ENCODE peak calls at places on chromosome 1, in five cellular contexts. V is mammary epithelial cell; C is CD8-positive, alpha-beta memory T cell; W is H7; H is left ventricle myocardium inferior. Q is an unnamed sample. For H3K27me3 and H3K36me3, the result is how much of the 10 kb centered on the place peaks cover.

GRCh38 chr1:170145691-170146676 is at the start of gene NTMT2:
- DNase-seq in V (peak), C (no peak), W (peak), H (peak), Q (no peak)

GRCh38 chr1:184536246-184536985 is 149.6 kb downstream of the C1orf21 start:
- DNase-seq in V (no peak), C (no peak), W (no peak), H (no peak), Q (no peak)

GRCh38 chr1:96660503-96660902 is 61.1 kb upstream of the PTBP2 start:
- DNase-seq in V (peak), C (no peak), W (no peak), H (no peak), Q (no peak)

GRCh38 chr1:59034925-59035324 is 251.1 kb upstream of the JUN start:
- DNase-seq in V (no peak), C (no peak), W (no peak), H (no peak), Q (no peak)

GRCh38 chr1:52880226-52880625 is 37.7 kb downstream of the ZYG11A start:
- DNase-seq in V (no peak), C (no peak), W (no peak), H (no peak), Q (no peak)

GRCh38 chr1:61639218-61639617 is 85.7 kb downstream of the TM2D1 start:
- DNase-seq in V (no peak), C (no peak), W (no peak), H (no peak), Q (no peak)

GRCh38 chr1:232307299-232307698 is 322.6 kb downstream of the SIPA1L2 start:
- DNase-seq in V (no peak), C (no peak), W (no peak), H (no peak), Q (no peak)

GRCh38 chr1:200369706-200370105 is 40.1 kb downstream of the ZNF281 start:
- DNase-seq in V (no peak), C (no peak), W (no peak), H (no peak), Q (no peak)

GRCh38 chr1:227058321-227058751 is 118.2 kb downstream of the COQ8A start:
- DNase-seq in V (peak), C (no peak), W (no peak), H (no peak), Q (no peak)

GRCh38 chr1:64932962-64933295 is 33.4 kb downstream of the JAK1 start:
- DNase-seq in V (no peak), C (no peak), W (no peak), H (no peak), Q (no peak)

GRCh38 chr1:15172405-15173259 is 19.1 kb downstream of the TMEM51 start:
- DNase-seq in V (peak), C (no peak), W (no peak), H (no peak), Q (no peak)

GRCh38 chr1:92087542-92087941 is 7.4 kb downstream of the BTBD8 start:
- DNase-seq in V (no peak), C (no peak), W (no peak), H (no peak), Q (no peak)

GRCh38 chr1:2195785-2196184 is 1.2 kb upstream of the FAAP20 start:
- DNase-seq in V (no peak), C (no peak), W (no peak), H (no peak), Q (no peak)

GRCh38 chr1:227987181-227987580 is 19.6 kb upstream of the WNT3A start:
- DNase-seq in V (no peak), C (no peak), W (no peak), H (no peak), Q (no peak)

GRCh38 chr1:166164995-166165660 is 1.7 kb downstream of the FAM78B start:
- DNase-seq in V (peak), C (no peak), W (peak), H (peak), Q (peak)

GRCh38 chr1:43367026-43367903 is 546 bp downstream of the ELOVL1 start:
- DNase-seq in V (peak), C (no peak), W (peak), H (peak), Q (peak)

GRCh38 chr1:182281541-182281940 is 110.0 kb downstream of the GLUL start:
- DNase-seq in V (no peak), C (no peak), W (no peak), H (peak), Q (no peak)

GRCh38 chr1:36888811-36889477 is 145.4 kb downstream of the GRIK3 start:
- DNase-seq in V (no peak), C (no peak), W (peak), H (no peak), Q (no peak)

GRCh38 chr1:3625151-3625907 is 514 bp downstream of the TPRG1L start:
- DNase-seq in V (peak), C (no peak), W (peak), H (no peak), Q (peak)

GRCh38 chr1:67061266-67061665 is 7.3 kb upstream of the SLC35D1 start:
- DNase-seq in V (no peak), C (no peak), W (no peak), H (no peak), Q (no peak)

GRCh38 chr1:103348136-103348535 is 177.4 kb upstream of the RNPC3 start:
- DNase-seq in V (no peak), C (no peak), W (no peak), H (no peak), Q (no peak)

GRCh38 chr1:246773213-246773641 is 49.0 kb downstream of the SCCPDH start:
- DNase-seq in V (no peak), C (no peak), W (no peak), H (no peak), Q (peak)

GRCh38 chr1:97826820-97827219 is 94.0 kb downstream of the DPYD start:
- DNase-seq in V (no peak), C (no peak), W (no peak), H (no peak), Q (no peak)

GRCh38 chr1:247441621-247442020 is 16.3 kb downstream of the OR2B11 start:
- DNase-seq in V (no peak), C (no peak), W (no peak), H (no peak), Q (no peak)

GRCh38 chr1:32891630-32892029 is 5.3 kb downstream of the HPCA start:
- DNase-seq in V (no peak), C (no peak), W (no peak), H (no peak), Q (no peak)

GRCh38 chr1:35452086-35452485 is 105.1 kb downstream of the KIAA0319L start:
- DNase-seq in V (no peak), C (no peak), W (no peak), H (peak), Q (no peak)

DNA sequence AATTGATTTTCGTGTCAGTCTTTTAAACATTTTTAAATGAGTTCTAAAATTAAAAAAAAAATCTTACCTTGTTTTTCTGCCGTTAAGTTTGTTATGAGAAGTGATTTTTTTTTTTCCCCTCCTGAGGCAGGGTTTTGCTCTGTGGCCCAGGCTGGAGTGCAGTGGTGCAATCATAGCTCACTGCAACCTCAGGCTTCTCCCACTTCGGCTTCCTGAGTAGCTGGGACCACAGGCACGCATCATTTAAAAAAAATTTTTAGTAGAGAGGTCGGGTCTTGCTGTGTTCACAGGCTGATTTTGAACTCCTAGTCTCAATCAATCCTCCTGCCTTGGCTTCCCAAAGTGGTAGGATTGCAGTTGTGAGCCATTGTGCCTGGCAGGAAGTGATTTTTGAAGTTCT is 41.1 kb downstream of the MTR start:
- DNase-seq in V (no peak), C (no peak), W (no peak), H (no peak), Q (no peak)
- H3K27me3 ChIP-seq in V (under half), C (under half), W (under half), H (under half), Q (under half)

GRCh38 chr1:54808443-54809207 is 7.5 kb upstream of the TTC22 start:
- DNase-seq in V (no peak), C (no peak), W (peak), H (no peak), Q (no peak)
- H3K4me3 ChIP-seq in V (no peak), C (no peak), W (no peak), H (no peak), Q (no peak)

DNA sequence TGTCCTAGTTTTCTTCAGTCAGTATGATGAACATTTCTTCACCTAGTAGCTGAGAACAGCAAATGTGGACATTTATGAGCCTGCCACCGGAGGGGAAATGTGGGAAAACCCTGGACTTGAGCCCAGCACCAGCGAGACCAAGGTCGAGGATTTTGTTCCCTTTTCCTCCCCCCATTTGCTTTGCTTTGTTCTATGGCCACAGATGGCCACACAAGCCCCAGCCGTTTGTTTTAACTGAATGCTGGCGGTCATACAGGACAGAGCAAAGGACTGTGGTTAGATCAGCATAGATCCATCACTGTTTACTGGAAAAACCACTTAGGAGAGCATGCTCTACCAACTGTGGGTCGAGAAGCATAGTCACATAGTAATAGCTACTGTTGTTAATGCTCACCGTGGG is 20.9 kb downstream of the SH2D2A start:
- DNase-seq in V (no peak), C (no peak), W (no peak), H (no peak), Q (no peak)
- H3K36me3 ChIP-seq in V (under half), C (half or more), W (under half), H (half or more), Q (under half)

GRCh38 chr1:186189156-186189555 is 185.9 kb downstream of the TPR start:
- DNase-seq in V (no peak), C (no peak), W (no peak), H (no peak), Q (no peak)

GRCh38 chr1:186191511-186191910 is 183.5 kb downstream of the TPR start:
- DNase-seq in V (no peak), C (no peak), W (no peak), H (no peak), Q (no peak)

GRCh38 chr1:186194107-186194756 is 180.8 kb downstream of the TPR start:
- DNase-seq in V (no peak), C (no peak), W (no peak), H (no peak), Q (peak)

GRCh38 chr1:186195377-186195931 is 179.6 kb downstream of the TPR start:
- DNase-seq in V (peak), C (no peak), W (no peak), H (no peak), Q (no peak)

DNA sequence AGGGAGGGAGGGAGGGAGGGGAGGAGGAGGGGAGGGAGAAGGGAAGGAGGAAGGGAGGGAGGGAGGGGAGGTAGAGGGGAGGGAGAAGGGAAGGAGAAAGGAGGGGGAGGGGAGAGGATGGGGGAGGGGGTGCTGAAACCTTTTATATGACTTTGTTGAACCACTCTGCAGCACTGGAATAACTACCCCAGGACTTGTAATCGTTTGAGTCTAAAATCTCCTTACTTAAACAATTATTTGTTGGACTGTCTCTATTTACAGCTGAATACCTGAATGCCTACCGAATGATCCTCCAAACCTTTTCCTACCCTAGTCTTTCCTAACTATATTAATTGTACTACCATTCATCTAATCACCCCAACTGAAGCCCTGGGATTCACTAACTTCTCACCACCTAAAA is 181.8 kb downstream of the TPR start:
- DNase-seq in V (no peak), C (no peak), W (no peak), H (no peak), Q (no peak)
- H3K27me3 ChIP-seq in V (under half), C (under half), W (under half), H (under half), Q (under half)